ENCODE peak calls at places on chromosomes 13 and 19, in six cellular contexts. Q, Z, A, X, H and W are unnamed samples.

GRCh38 chr19:47518139-47518538 is 3.3 kb upstream of the NAPA start:
- DNase-seq in Q (no peak), Z (no peak), A (no peak), X (no peak), H (no peak), W (no peak)

GRCh38 chr19:18590273-18591272 is 2.0 kb downstream of the REX1BD start:
- DNase-seq in Q (no peak), Z (no peak), A (peak), X (no peak), H (no peak), W (peak)

GRCh38 chr13:73737214-73737613 is 397.0 kb downstream of the KLF12 start:
- DNase-seq in Q (no peak), Z (no peak), A (no peak), X (no peak), H (no peak), W (no peak)

GRCh38 chr19:13804830-13805683 is 9.8 kb downstream of the ZSWIM4 start:
- DNase-seq in Q (no peak), Z (no peak), A (no peak), X (no peak), H (no peak), W (no peak)

GRCh38 chr13:53382008-53382407 is 353.4 kb downstream of the OLFM4 start:
- DNase-seq in Q (no peak), Z (no peak), A (no peak), X (no peak), H (no peak), W (no peak)

GRCh38 chr19:55600336-55601028 is 394 bp downstream of the ZNF524 start:
- DNase-seq in Q (peak), Z (no peak), A (no peak), X (no peak), H (peak), W (no peak)

GRCh38 chr13:39527961-39528720 is 74.9 kb downstream of the LHFPL6 start:
- DNase-seq in Q (no peak), Z (peak), A (no peak), X (peak), H (peak), W (peak)

GRCh38 chr13:51925865-51926527 is 64.2 kb downstream of the CCDC70 start:
- DNase-seq in Q (no peak), Z (no peak), A (no peak), X (no peak), H (no peak), W (no peak)

GRCh38 chr13:39586956-39587605 is 15.9 kb downstream of the LHFPL6 start:
- DNase-seq in Q (no peak), Z (no peak), A (no peak), X (no peak), H (no peak), W (no peak)

GRCh38 chr13:64078025-64078424 is 2662.4 kb upstream of the PCDH20 start:
- DNase-seq in Q (no peak), Z (no peak), A (no peak), X (no peak), H (no peak), W (no peak)

GRCh38 chr19:23709347-23709746 is 22.3 kb upstream of the ZNF675 start:
- DNase-seq in Q (no peak), Z (no peak), A (no peak), X (no peak), H (no peak), W (no peak)

GRCh38 chr13:113919761-113920160 is 54.1 kb downstream of the C13orf46 start:
- DNase-seq in Q (no peak), Z (no peak), A (no peak), X (no peak), H (no peak), W (no peak)

GRCh38 chr19:46372901-46373572 is 26.1 kb downstream of the PPP5C start:
- DNase-seq in Q (no peak), Z (no peak), A (no peak), X (peak), H (peak), W (no peak)

GRCh38 chr19:10180459-10180858 is 14.3 kb downstream of the DNMT1 start:
- DNase-seq in Q (no peak), Z (no peak), A (no peak), X (no peak), H (no peak), W (no peak)